ENCODE peak calls at places on chromosomes 13 and 19, in six cellular contexts. E, K, N, S, J and Y are unnamed samples.

GRCh38 chr13:49652691-49653305 is 24.5 kb downstream of the ARL11 start:
- DNase-seq in E (peak), K (peak), N (peak), S (peak), J (no peak), Y (peak)

GRCh38 chr13:23399254-23399796 is 34.2 kb downstream of the SACS start:
- DNase-seq in E (no peak), K (no peak), N (no peak), S (no peak), J (no peak), Y (no peak)

GRCh38 chr13:111505175-111505777 is 184.8 kb downstream of the TEX29 start:
- DNase-seq in E (peak), K (peak), N (peak), S (no peak), J (no peak), Y (peak)

GRCh38 chr13:32825481-32825880 is 190.7 kb upstream of the KL start:
- DNase-seq in E (no peak), K (no peak), N (no peak), S (no peak), J (no peak), Y (no peak)

GRCh38 chr13:51058461-51059167 is 52.5 kb downstream of the C13orf42 start:
- DNase-seq in E (no peak), K (no peak), N (no peak), S (no peak), J (no peak), Y (no peak)

GRCh38 chr19:35641515-35642151 is at the start of gene ETV2:
- DNase-seq in E (no peak), K (no peak), N (peak), S (peak), J (no peak), Y (peak)

GRCh38 chr19:8306235-8307054 is 1.7 kb downstream of the CD320 start:
- DNase-seq in E (no peak), K (no peak), N (no peak), S (no peak), J (no peak), Y (peak)

GRCh38 chr13:21529102-21529893 is 70.2 kb upstream of the ZDHHC20 start:
- DNase-seq in E (no peak), K (no peak), N (no peak), S (no peak), J (no peak), Y (no peak)

GRCh38 chr13:108146642-108147041 is 68.7 kb downstream of the LIG4 start:
- DNase-seq in E (no peak), K (no peak), N (no peak), S (no peak), J (no peak), Y (no peak)

GRCh38 chr13:102609696-102610095 is 12.9 kb downstream of the TPP2 start:
- DNase-seq in E (no peak), K (no peak), N (no peak), S (no peak), J (no peak), Y (no peak)

GRCh38 chr13:102089177-102089576 is 312.7 kb downstream of the FGF14 start:
- DNase-seq in E (no peak), K (no peak), N (no peak), S (no peak), J (no peak), Y (no peak)

GRCh38 chr19:7152568-7152967 is 83.1 kb downstream of the ZNF557 start:
- DNase-seq in E (peak), K (no peak), N (no peak), S (no peak), J (no peak), Y (no peak)

GRCh38 chr19:34539396-34539795 is 57.8 kb downstream of the WTIP start:
- DNase-seq in E (no peak), K (no peak), N (no peak), S (peak), J (no peak), Y (no peak)

GRCh38 chr19:47487551-47488515 is 3.8 kb upstream of the KPTN start:
- DNase-seq in E (no peak), K (no peak), N (no peak), S (no peak), J (no peak), Y (peak)

GRCh38 chr13:23743269-23743668 is 145.9 kb downstream of the MIPEP start:
- DNase-seq in E (peak), K (no peak), N (no peak), S (no peak), J (no peak), Y (no peak)

GRCh38 chr19:49387936-49388372 is at the start of gene KASH5:
- DNase-seq in E (peak), K (no peak), N (peak), S (peak), J (no peak), Y (no peak)

GRCh38 chr13:77329133-77330008 is 2.5 kb upstream of the MYCBP2 start:
- DNase-seq in E (peak), K (peak), N (peak), S (peak), J (peak), Y (peak)

GRCh38 chr13:20394506-20394905 is 131.2 kb downstream of the CRYL1 start:
- DNase-seq in E (no peak), K (no peak), N (no peak), S (no peak), J (no peak), Y (no peak)

GRCh38 chr13:78660130-78660857 is 1.3 kb upstream of the OBI1 start:
- DNase-seq in E (peak), K (peak), N (no peak), S (peak), J (no peak), Y (no peak)

GRCh38 chr19:5343848-5344247 is 3.2 kb upstream of the PTPRS start:
- DNase-seq in E (no peak), K (peak), N (no peak), S (no peak), J (no peak), Y (no peak)

GRCh38 chr19:29761575-29762225 is 46.6 kb upstream of the C19orf12 start:
- DNase-seq in E (no peak), K (no peak), N (no peak), S (no peak), J (no peak), Y (no peak)

GRCh38 chr13:109627649-109628048 is 158.7 kb downstream of the IRS2 start:
- DNase-seq in E (no peak), K (no peak), N (no peak), S (no peak), J (no peak), Y (no peak)

GRCh38 chr19:3366104-3366760 is at the start of gene NFIC:
- DNase-seq in E (peak), K (no peak), N (peak), S (peak), J (no peak), Y (peak)

GRCh38 chr19:53772943-53773342 is 51.2 kb downstream of the NLRP12 start:
- DNase-seq in E (peak), K (peak), N (peak), S (peak), J (no peak), Y (peak)

GRCh38 chr13:74040200-74040599 is 94.0 kb downstream of the KLF12 start:
- DNase-seq in E (peak), K (peak), N (peak), S (peak), J (no peak), Y (peak)
- TF ChIP-seq CTCF in E (no peak), K (peak), N (no peak), S (peak), J (peak), Y (peak)

GRCh38 chr13:31166591-31166990 is 4.9 kb upstream of the HSPH1 start:
- DNase-seq in E (peak), K (peak), N (no peak), S (no peak), J (no peak), Y (no peak)
- H3K4me3 ChIP-seq in E (no peak), K (peak), N (no peak), S (no peak), J (no peak), Y (no peak)

DNA sequence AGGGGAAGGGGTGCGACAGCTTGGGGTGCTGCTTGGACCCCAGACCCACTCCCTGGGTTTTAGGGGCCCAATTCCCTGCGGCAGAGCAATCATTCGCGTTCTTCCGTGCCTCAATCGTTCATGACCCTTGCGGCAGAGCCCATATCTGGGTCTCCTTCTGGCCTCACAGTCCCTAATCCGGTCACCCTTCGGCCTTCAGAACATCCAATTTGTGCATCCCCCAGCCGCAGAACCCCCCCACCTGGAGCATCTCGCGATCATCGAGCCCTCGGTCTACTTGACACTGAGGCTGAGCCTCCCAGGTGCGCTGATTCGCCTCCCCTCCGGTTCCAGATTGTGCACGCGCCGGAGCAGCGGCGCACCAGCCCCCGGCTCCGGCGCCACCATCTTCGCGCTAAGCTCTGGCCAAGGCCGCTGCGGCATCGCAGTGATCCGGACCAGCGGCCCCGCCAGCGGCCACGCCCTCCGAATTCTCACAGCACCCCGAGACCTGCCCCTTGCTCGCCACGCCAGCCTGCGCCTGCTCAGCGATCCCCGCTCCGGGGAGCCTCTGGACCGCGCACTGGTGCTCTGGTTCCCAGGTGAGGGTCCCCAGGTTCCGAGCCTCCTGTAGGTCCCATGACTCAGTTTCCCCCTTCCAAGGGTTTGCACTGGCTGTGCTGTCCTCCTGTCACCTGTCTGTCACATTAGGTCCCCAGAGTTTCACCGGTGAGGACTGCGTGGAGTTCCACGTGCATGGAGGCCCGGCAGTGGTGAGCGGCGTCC is 504 bp downstream of the GTPBP3 start:
- DNase-seq in E (no peak), K (no peak), N (peak), S (no peak), J (no peak), Y (peak)
- TF ChIP-seq MYC in E (no peak), K (no peak), N (peak), S (no peak), J (no peak), Y (no peak)

GRCh38 chr13:60334310-60334709 is 62.7 kb upstream of the TDRD3 start:
- DNase-seq in E (no peak), K (no peak), N (no peak), S (peak), J (no peak), Y (no peak)

GRCh38 chr13:60332682-60333081 is 64.3 kb upstream of the TDRD3 start:
- DNase-seq in E (no peak), K (no peak), N (no peak), S (no peak), J (no peak), Y (no peak)

GRCh38 chr13:60338754-60339153 is 58.3 kb upstream of the TDRD3 start:
- DNase-seq in E (no peak), K (no peak), N (no peak), S (no peak), J (no peak), Y (no peak)

GRCh38 chr13:60331249-60332012 is 65.6 kb upstream of the TDRD3 start:
- DNase-seq in E (no peak), K (no peak), N (peak), S (no peak), J (no peak), Y (no peak)

DNA sequence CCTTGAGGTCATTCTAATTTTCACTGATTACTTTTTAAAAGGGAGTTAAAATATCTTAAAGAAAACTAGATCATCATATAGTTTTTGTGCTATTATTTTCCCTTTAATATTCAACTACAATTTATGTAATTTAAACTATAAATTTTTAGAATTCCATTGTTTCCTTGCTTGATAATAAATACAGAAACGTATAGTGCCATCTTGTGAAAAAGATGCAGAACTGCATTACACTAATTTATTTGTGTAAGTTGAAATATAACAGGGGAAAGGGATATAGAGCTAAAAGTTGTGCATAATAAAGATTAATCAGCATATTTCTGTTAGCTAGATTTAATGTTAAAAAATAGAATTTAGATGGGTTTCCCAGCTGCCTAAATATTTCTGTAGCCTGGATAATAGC is 61.5 kb upstream of the TDRD3 start:
- DNase-seq in E (peak), K (peak), N (no peak), S (peak), J (no peak), Y (no peak)
- TF ChIP-seq CTCF in E (peak), K (peak), N (peak), S (peak), J (no peak), Y (no peak)

GRCh38 chr13:98252931-98253470 is 75.9 kb upstream of the RNF113B start:
- DNase-seq in E (no peak), K (peak), N (no peak), S (peak), J (no peak), Y (no peak)
- H3K4me3 ChIP-seq in E (no peak), K (no peak), N (no peak), S (no peak), J (no peak), Y (no peak)

DNA sequence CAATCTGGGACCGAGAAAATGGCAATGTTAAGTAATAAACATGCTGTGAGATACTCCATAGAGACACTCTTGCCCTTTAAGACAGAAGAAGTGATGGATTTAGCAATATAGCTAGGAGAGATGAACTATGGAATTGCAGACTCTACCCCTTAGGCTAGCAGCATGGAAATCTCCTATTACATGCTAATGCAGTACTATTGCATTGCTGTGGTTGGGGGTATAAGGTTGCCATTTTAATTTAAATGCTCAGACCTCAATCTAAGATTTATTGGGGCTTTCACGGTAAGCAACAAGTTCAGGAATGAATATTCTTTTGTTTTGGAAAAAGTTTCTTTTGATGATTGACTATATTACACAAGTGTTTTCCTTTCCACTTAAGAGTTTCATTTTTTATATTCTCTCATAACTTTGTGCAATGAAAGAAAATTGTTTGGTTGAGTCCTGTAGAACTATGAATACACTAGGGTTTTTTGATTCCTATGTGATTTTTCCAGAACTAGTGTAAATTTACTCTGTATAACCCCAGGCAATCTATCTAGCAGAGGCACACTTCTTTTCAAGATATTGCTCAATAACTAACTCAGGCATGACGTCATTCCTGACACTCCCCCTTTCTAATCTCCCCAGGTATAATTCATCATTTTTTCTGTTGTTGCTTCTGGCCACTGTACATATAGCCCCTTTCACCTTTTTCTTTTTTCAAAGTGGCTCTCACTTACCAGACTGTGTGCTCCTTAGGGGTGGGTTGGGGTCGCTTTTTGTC is 394.7 kb upstream of the KLF12 start:
- DNase-seq in E (no peak), K (no peak), N (no peak), S (no peak), J (no peak), Y (no peak)
- TF ChIP-seq MYC in E (no peak), K (no peak), N (no peak), S (no peak), J (no peak), Y (no peak)

DNA sequence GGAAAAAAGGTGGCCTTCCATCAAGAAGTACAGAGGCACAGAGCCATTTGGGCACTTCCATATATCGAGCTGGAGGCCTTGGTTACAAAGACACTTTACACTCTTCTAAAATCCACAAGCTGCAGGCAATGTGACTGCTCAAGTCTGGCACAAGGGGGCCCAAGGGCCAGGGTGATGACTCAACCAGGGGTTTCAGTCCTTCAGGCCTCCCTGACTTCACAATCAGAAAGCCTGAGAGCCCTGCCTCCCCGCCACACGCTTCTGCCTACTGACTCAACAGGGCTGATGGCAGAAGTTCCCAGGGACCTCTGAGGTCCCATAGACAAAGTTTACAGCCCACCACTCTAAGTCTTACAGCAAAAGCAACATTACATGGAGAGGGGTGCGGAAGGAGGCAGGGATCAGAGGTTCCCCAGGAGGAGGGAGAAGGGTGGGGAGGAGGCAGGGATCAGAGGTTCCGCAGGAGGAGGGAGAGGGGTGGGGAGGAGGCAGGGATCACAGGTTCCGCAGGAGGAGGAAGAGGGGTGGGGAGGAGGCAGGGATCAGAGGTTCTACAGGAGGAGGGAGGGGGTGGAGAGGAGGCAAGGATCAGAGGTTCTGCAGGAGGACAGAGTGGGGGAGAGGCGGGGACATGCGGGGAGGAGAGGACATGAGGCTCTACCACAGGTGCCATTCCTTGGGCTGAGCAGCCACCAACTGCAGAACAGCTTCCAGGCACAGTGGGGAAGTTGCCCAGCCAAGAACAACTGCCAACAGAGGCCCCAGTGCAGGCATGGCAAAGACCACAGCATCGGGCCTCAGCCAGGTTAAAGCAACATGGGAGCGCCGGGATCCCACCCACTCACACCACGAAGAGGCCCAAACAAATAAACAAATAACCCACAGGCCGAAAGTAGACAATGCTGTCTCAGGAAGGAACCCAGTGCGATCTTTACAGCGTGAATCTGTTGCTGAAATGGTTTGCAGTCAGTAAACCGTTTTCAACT is 52.0 kb downstream of the SLC7A1 start:
- DNase-seq in E (no peak), K (peak), N (peak), S (no peak), J (peak), Y (peak)
- TF ChIP-seq CTCF in E (no peak), K (peak), N (peak), S (no peak), J (peak), Y (peak)

GRCh38 chr19:1854032-1854541 is 5.8 kb upstream of the REXO1 start:
- DNase-seq in E (no peak), K (no peak), N (no peak), S (no peak), J (no peak), Y (no peak)

GRCh38 chr19:1856345-1856697 is 7.1 kb downstream of the KLF16 start:
- DNase-seq in E (no peak), K (no peak), N (peak), S (no peak), J (no peak), Y (peak)

GRCh38 chr19:1855828-1856255 is 7.5 kb downstream of the KLF16 start:
- DNase-seq in E (no peak), K (no peak), N (peak), S (no peak), J (no peak), Y (peak)

GRCh38 chr19:1854542-1855039 is 6.3 kb upstream of the REXO1 start:
- DNase-seq in E (no peak), K (no peak), N (peak), S (no peak), J (no peak), Y (no peak)

GRCh38 chr19:1855040-1855827 is 7.0 kb upstream of the REXO1 start:
- DNase-seq in E (peak), K (no peak), N (peak), S (peak), J (peak), Y (peak)
- H3K4me3 ChIP-seq in E (peak), K (no peak), N (peak), S (no peak), J (peak), Y (peak)

DNA sequence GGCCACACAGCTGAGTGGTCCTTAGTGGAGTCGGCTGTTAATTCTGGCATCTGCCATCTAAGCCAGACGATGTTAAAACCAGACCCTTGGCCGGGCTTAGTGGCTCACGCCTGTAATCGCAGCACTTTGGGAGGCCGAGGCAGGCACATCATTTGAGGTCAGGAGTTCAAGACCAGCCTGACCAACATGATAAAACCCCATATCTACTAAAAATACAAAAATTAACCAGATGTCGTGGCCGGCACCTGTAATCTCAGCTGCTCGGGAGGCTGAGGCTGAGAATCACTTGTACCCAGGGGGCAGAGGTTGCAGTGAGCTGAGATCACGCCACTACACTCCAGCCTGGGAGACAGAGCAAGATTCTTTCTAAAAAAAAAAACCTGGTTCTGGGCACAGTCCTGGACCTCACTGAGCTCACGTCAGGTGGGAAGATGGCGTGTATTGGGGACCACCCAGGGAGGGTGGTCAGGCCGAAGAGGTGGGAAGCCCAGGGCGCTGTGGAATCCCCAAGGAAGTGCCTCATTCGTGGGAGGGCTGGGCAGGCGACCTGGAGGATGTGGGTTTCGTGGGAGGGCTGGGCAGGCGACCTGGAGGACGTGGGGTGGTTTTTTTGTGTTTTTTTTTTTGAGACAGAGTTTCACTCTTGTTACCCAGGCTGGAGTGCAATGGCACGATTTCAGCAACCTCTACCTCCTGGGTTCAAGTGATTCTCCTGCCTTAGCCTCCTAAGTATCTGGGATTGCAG is 18.4 kb upstream of the MISP start:
- DNase-seq in E (no peak), K (no peak), N (no peak), S (no peak), J (no peak), Y (peak)
- TF ChIP-seq MYC in E (no peak), K (no peak), N (no peak), S (no peak), J (no peak), Y (no peak)